ENCODE peak calls at places on chromosome 3, in nine cellular contexts. One of them, this sample, is unnamed.

GRCh38 chr3:136353461-136353860 is 103.3 kb downstream of the PCCB start:
- DNase-seq in GM06990: peak; percentile 14
- DNase-seq in CD8-positive, alpha-beta T cell: no peak
- DNase-seq in epithelial cell of esophagus: no peak
- DNase-seq in uterus: no peak
- DNase-seq in transverse colon: no peak
- DNase-seq in astrocyte of the spinal cord: no peak
- DNase-seq in Caco-2: no peak
- DNase-seq in left ventricle myocardium inferior: no peak
- DNase-seq in this sample: peak; percentile 28

GRCh38 chr3:36743821-36744220 is 20.5 kb downstream of the DCLK3 start:
- DNase-seq in CD8-positive, alpha-beta T cell: no peak
- DNase-seq in Caco-2: no peak
- DNase-seq in left ventricle myocardium inferior: no peak
- DNase-seq in GM06990: no peak
- DNase-seq in uterus: no peak
- DNase-seq in astrocyte of the spinal cord: no peak
- DNase-seq in transverse colon: no peak
- DNase-seq in epithelial cell of esophagus: no peak
- DNase-seq in this sample: no peak

GRCh38 chr3:149376728-149377407 is 581 bp downstream of the TM4SF1 start:
- DNase-seq in Caco-2: no peak
- DNase-seq in transverse colon: no peak
- DNase-seq in GM06990: no peak
- DNase-seq in CD8-positive, alpha-beta T cell: no peak
- DNase-seq in astrocyte of the spinal cord: peak; percentile 67
- DNase-seq in epithelial cell of esophagus: peak; percentile 31
- DNase-seq in uterus: no peak
- DNase-seq in left ventricle myocardium inferior: no peak
- DNase-seq in this sample: no peak

GRCh38 chr3:39982665-39983357 is 173.4 kb downstream of the MYRIP start:
- DNase-seq in transverse colon: no peak
- DNase-seq in uterus: no peak
- DNase-seq in Caco-2: peak; percentile 72
- DNase-seq in epithelial cell of esophagus: no peak
- DNase-seq in left ventricle myocardium inferior: no peak
- DNase-seq in astrocyte of the spinal cord: no peak
- DNase-seq in GM06990: no peak
- DNase-seq in CD8-positive, alpha-beta T cell: no peak
- DNase-seq in this sample: no peak

GRCh38 chr3:20324664-20325478 is 138.9 kb upstream of the SGO1 start:
- DNase-seq in epithelial cell of esophagus: no peak
- DNase-seq in transverse colon: no peak
- DNase-seq in GM06990: peak; percentile 19
- DNase-seq in Caco-2: no peak
- DNase-seq in left ventricle myocardium inferior: no peak
- DNase-seq in astrocyte of the spinal cord: peak; percentile 46
- DNase-seq in uterus: no peak
- DNase-seq in CD8-positive, alpha-beta T cell: no peak
- DNase-seq in this sample: peak; percentile 15

GRCh38 chr3:140859592-140860336 is 81.9 kb upstream of the SLC25A36 start:
- DNase-seq in epithelial cell of esophagus: peak; percentile 15
- DNase-seq in uterus: no peak
- DNase-seq in GM06990: no peak
- DNase-seq in left ventricle myocardium inferior: no peak
- DNase-seq in Caco-2: no peak
- DNase-seq in astrocyte of the spinal cord: peak; percentile 18
- DNase-seq in CD8-positive, alpha-beta T cell: no peak
- DNase-seq in transverse colon: no peak
- DNase-seq in this sample: no peak

GRCh38 chr3:152737021-152737908 is 97.7 kb upstream of the P2RY1 start:
- DNase-seq in epithelial cell of esophagus: peak; percentile 90
- DNase-seq in uterus: peak; percentile 20
- DNase-seq in CD8-positive, alpha-beta T cell: no peak
- DNase-seq in Caco-2: no peak
- DNase-seq in left ventricle myocardium inferior: no peak
- DNase-seq in GM06990: peak; percentile 54
- DNase-seq in transverse colon: no peak
- DNase-seq in astrocyte of the spinal cord: peak; percentile 89
- DNase-seq in this sample: peak; percentile 48

GRCh38 chr3:188712257-188712924 is 459.4 kb upstream of the TPRG1 start:
- DNase-seq in CD8-positive, alpha-beta T cell: no peak
- DNase-seq in left ventricle myocardium inferior: no peak
- DNase-seq in astrocyte of the spinal cord: peak; percentile 88
- DNase-seq in epithelial cell of esophagus: peak; percentile 50
- DNase-seq in GM06990: no peak
- DNase-seq in Caco-2: peak; percentile 10
- DNase-seq in transverse colon: no peak
- DNase-seq in uterus: no peak
- DNase-seq in this sample: no peak

GRCh38 chr3:38458796-38459498 is 5.3 kb downstream of the ACVR2B start:
- DNase-seq in Caco-2: no peak
- DNase-seq in uterus: peak; percentile 51
- DNase-seq in epithelial cell of esophagus: peak; percentile 62
- DNase-seq in transverse colon: peak; percentile 71
- DNase-seq in left ventricle myocardium inferior: no peak
- DNase-seq in GM06990: no peak
- DNase-seq in CD8-positive, alpha-beta T cell: no peak
- DNase-seq in astrocyte of the spinal cord: peak; percentile 28
- DNase-seq in this sample: peak; percentile 4

GRCh38 chr3:110504901-110505300 is 566.7 kb upstream of the NECTIN3 start:
- DNase-seq in left ventricle myocardium inferior: no peak
- DNase-seq in transverse colon: no peak
- DNase-seq in epithelial cell of esophagus: peak; percentile 8
- DNase-seq in Caco-2: no peak
- DNase-seq in CD8-positive, alpha-beta T cell: no peak
- DNase-seq in GM06990: no peak
- DNase-seq in astrocyte of the spinal cord: no peak
- DNase-seq in uterus: no peak
- DNase-seq in this sample: no peak

GRCh38 chr3:62365311-62366092 is 7.8 kb downstream of the FEZF2 start:
- DNase-seq in GM06990: no peak
- DNase-seq in transverse colon: no peak
- DNase-seq in Caco-2: no peak
- DNase-seq in astrocyte of the spinal cord: no peak
- DNase-seq in epithelial cell of esophagus: no peak
- DNase-seq in uterus: no peak
- DNase-seq in left ventricle myocardium inferior: no peak
- DNase-seq in CD8-positive, alpha-beta T cell: no peak
- DNase-seq in this sample: no peak

GRCh38 chr3:13537244-13537921 is 11.5 kb upstream of the FBLN2 start:
- DNase-seq in transverse colon: no peak
- DNase-seq in Caco-2: no peak
- DNase-seq in left ventricle myocardium inferior: no peak
- DNase-seq in CD8-positive, alpha-beta T cell: no peak
- DNase-seq in GM06990: no peak
- DNase-seq in epithelial cell of esophagus: no peak
- DNase-seq in astrocyte of the spinal cord: no peak
- DNase-seq in uterus: no peak
- DNase-seq in this sample: no peak

GRCh38 chr3:177679568-177680441 is 482.5 kb upstream of the TBL1XR1 start:
- DNase-seq in uterus: peak; percentile 56
- DNase-seq in epithelial cell of esophagus: peak; percentile 24
- DNase-seq in GM06990: peak; percentile 37
- DNase-seq in left ventricle myocardium inferior: no peak
- DNase-seq in astrocyte of the spinal cord: peak; percentile 77
- DNase-seq in Caco-2: no peak
- DNase-seq in CD8-positive, alpha-beta T cell: no peak
- DNase-seq in transverse colon: no peak
- DNase-seq in this sample: no peak

GRCh38 chr3:155070932-155071387 is 9.2 kb upstream of the MME start:
- DNase-seq in GM06990: no peak
- DNase-seq in astrocyte of the spinal cord: peak; percentile 96
- DNase-seq in CD8-positive, alpha-beta T cell: no peak
- DNase-seq in uterus: no peak
- DNase-seq in transverse colon: no peak
- DNase-seq in epithelial cell of esophagus: peak; percentile 67
- DNase-seq in Caco-2: no peak
- DNase-seq in left ventricle myocardium inferior: no peak
- DNase-seq in this sample: no peak

GRCh38 chr3:162538466-162538865 is 1041.9 kb downstream of the OTOL1 start:
- DNase-seq in Caco-2: no peak
- DNase-seq in transverse colon: no peak
- DNase-seq in astrocyte of the spinal cord: no peak
- DNase-seq in uterus: no peak
- DNase-seq in epithelial cell of esophagus: no peak
- DNase-seq in left ventricle myocardium inferior: no peak
- DNase-seq in CD8-positive, alpha-beta T cell: no peak
- DNase-seq in GM06990: no peak
- DNase-seq in this sample: no peak

GRCh38 chr3:72042397-72043211 is 257.7 kb upstream of the PROK2 start:
- DNase-seq in transverse colon: no peak
- DNase-seq in uterus: no peak
- DNase-seq in astrocyte of the spinal cord: peak; percentile 76
- DNase-seq in left ventricle myocardium inferior: no peak
- DNase-seq in CD8-positive, alpha-beta T cell: no peak
- DNase-seq in GM06990: no peak
- DNase-seq in epithelial cell of esophagus: no peak
- DNase-seq in Caco-2: no peak
- DNase-seq in this sample: no peak

GRCh38 chr3:126683506-126683905 is 20.5 kb upstream of the CHCHD6 start:
- DNase-seq in transverse colon: no peak
- DNase-seq in uterus: no peak
- DNase-seq in left ventricle myocardium inferior: no peak
- DNase-seq in astrocyte of the spinal cord: no peak
- DNase-seq in epithelial cell of esophagus: peak; percentile 55
- DNase-seq in Caco-2: no peak
- DNase-seq in GM06990: no peak
- DNase-seq in CD8-positive, alpha-beta T cell: no peak
- DNase-seq in this sample: no peak

DNA sequence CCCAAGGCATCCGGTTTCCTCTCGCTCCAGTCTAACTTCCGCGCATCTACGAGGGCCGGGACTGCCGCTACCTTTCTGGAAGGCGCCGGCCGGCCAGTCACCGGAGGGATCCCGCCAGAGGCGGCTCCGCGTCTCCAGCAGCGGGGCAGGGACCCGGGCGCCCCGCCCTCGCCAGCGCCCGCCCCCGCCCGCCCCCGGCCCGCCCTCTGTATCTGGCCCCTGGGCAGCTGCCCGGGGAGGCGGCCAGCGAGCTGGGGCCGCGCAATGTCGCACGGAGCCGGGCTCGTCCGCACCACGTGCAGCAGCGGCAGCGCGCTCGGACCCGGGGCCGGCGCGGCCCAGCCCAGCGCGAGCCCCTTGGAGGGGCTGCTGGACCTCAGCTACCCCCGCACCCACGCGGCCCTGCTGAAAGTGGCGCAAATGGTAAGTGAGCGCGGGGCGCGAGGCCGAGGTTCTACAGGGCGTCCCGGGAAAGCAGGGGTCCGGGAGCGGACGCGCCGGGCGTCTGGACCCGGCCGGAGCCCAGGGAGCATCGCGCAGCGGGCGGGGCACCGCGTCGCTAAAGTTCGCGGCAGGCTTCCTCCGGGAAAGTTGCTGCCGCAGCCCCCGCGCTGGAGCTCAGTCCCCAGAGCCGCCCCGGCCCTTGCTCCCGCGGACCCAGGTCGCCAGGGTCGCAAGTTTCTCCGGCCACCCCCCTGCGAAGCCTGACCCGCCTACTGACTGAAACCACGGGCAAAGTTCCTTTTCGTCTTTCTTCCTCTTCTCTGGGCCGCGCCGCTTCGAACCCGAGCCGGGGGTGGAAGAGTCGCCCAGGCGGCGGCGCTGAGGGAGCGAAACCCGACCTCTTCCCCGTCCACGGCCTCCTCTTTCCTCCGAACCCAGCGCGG is at the start of gene CMTM7:
- DNase-seq in transverse colon: peak; percentile 75
- DNase-seq in left ventricle myocardium inferior: peak; percentile 69
- DNase-seq in GM06990: peak; percentile 50
- DNase-seq in uterus: peak; percentile 62
- DNase-seq in Caco-2: peak; percentile 82
- DNase-seq in epithelial cell of esophagus: peak; percentile 64
- DNase-seq in astrocyte of the spinal cord: peak; percentile 59
- DNase-seq in CD8-positive, alpha-beta T cell: peak; percentile 26
- DNase-seq in this sample: peak; percentile 71
- TF ChIP-seq CTCF in transverse colon: no peak
- TF ChIP-seq CTCF in left ventricle myocardium inferior: no peak
- TF ChIP-seq CTCF in GM06990: no peak
- TF ChIP-seq CTCF in uterus: peak; percentile 12
- TF ChIP-seq CTCF in Caco-2: no peak
- TF ChIP-seq CTCF in epithelial cell of esophagus: no peak
- TF ChIP-seq CTCF in astrocyte of the spinal cord: no peak
- TF ChIP-seq CTCF in CD8-positive, alpha-beta T cell: no peak
- TF ChIP-seq CTCF in this sample: no peak

DNA sequence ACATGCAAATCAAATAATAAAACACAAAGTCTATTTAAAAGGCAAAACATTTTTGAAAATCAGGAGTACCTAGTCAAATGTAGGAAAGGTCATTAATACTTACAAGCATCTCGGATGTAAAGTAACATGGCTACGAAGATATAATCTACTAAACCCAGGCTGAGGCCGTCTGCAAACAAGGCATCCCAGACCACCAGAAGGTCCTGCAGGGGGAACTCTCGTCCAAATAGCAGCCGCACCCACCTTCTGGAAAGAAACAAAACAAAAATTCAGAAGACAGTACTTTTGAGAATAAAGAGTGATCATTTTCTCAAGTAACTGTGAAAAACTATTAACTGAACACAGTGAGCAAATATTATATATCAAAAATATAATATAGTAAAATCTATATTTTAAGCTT is 423.1 kb downstream of the PLCL2 start:
- DNase-seq in Caco-2: no peak
- DNase-seq in CD8-positive, alpha-beta T cell: no peak
- DNase-seq in transverse colon: no peak
- DNase-seq in astrocyte of the spinal cord: no peak
- DNase-seq in left ventricle myocardium inferior: no peak
- DNase-seq in uterus: no peak
- DNase-seq in epithelial cell of esophagus: no peak
- DNase-seq in GM06990: no peak
- DNase-seq in this sample: no peak
- TF ChIP-seq CTCF in Caco-2: no peak
- TF ChIP-seq CTCF in CD8-positive, alpha-beta T cell: no peak
- TF ChIP-seq CTCF in transverse colon: no peak
- TF ChIP-seq CTCF in astrocyte of the spinal cord: no peak
- TF ChIP-seq CTCF in left ventricle myocardium inferior: no peak
- TF ChIP-seq CTCF in uterus: no peak
- TF ChIP-seq CTCF in epithelial cell of esophagus: no peak
- TF ChIP-seq CTCF in GM06990: no peak
- TF ChIP-seq CTCF in this sample: no peak

DNA sequence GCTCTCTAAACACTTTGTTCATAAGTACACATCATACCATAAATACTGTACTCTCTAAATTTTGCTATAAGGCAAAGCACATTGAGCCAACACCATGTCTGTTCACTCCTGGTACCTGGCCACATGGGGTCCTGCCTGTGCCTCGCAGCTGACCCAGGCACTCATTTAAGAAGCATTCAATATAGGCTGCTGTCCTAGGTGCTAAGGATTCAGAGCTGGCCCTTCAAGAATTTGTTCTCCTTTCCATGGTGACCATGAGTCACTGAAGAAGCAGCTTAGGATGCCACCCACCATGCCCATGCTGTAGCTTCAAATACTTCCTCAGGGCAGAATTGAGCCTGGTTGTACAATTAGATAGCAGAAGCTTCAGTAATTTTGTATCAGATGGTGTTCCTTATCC is 119.2 kb upstream of the ZBED2 start:
- DNase-seq in epithelial cell of esophagus: peak; percentile 58
- DNase-seq in astrocyte of the spinal cord: peak; percentile 48
- DNase-seq in CD8-positive, alpha-beta T cell: no peak
- DNase-seq in uterus: no peak
- DNase-seq in GM06990: no peak
- DNase-seq in transverse colon: no peak
- DNase-seq in left ventricle myocardium inferior: no peak
- DNase-seq in Caco-2: no peak
- DNase-seq in this sample: no peak
- TF ChIP-seq CTCF in epithelial cell of esophagus: no peak
- TF ChIP-seq CTCF in astrocyte of the spinal cord: peak; percentile 3
- TF ChIP-seq CTCF in CD8-positive, alpha-beta T cell: no peak
- TF ChIP-seq CTCF in uterus: no peak
- TF ChIP-seq CTCF in GM06990: no peak
- TF ChIP-seq CTCF in transverse colon: no peak
- TF ChIP-seq CTCF in left ventricle myocardium inferior: no peak
- TF ChIP-seq CTCF in Caco-2: no peak
- TF ChIP-seq CTCF in this sample: no peak

GRCh38 chr3:107794664-107795443 is 272.1 kb downstream of the BBX start:
- DNase-seq in left ventricle myocardium inferior: no peak
- DNase-seq in CD8-positive, alpha-beta T cell: no peak
- DNase-seq in astrocyte of the spinal cord: no peak
- DNase-seq in GM06990: no peak
- DNase-seq in uterus: peak; percentile 48
- DNase-seq in Caco-2: no peak
- DNase-seq in epithelial cell of esophagus: no peak
- DNase-seq in transverse colon: no peak
- DNase-seq in this sample: no peak
- TF ChIP-seq CTCF in left ventricle myocardium inferior: peak; percentile 50
- TF ChIP-seq CTCF in CD8-positive, alpha-beta T cell: no peak
- TF ChIP-seq CTCF in astrocyte of the spinal cord: no peak
- TF ChIP-seq CTCF in GM06990: no peak
- TF ChIP-seq CTCF in uterus: peak; percentile 17
- TF ChIP-seq CTCF in Caco-2: no peak
- TF ChIP-seq CTCF in epithelial cell of esophagus: peak; percentile 38
- TF ChIP-seq CTCF in transverse colon: no peak
- TF ChIP-seq CTCF in this sample: no peak

This sample was measured in GM20000.